ENCODE peak calls at places on chromosomes 7 and 10, in nine cellular contexts. E is activated effector memory CD4-positive, alpha-beta T cell treated with anti-CD3 and anti-CD28 coated beads, Interleukin-2, amount 50 U/mL, for 16 hours; Q is activated naive CD4-positive, alpha-beta T cell; L is T-helper 1 cell; I is stimulated activated CD4-positive, alpha-beta T cell treated with anti-CD3 and anti-CD28 coated beads, TNF-alpha, amount 100 ng/mL, for 4 hours; Y is dermis blood vessel endothelial cell; G is colonic mucosa; V is naive thymus-derived CD8-positive, alpha-beta T cell; M is memory B cell. C is an unnamed sample.

GRCh38 chr10:78211476-78212110 is 177.9 kb downstream of the RPS24 start:
- DNase-seq in E (no peak), Q (no peak), L (no peak), I (no peak), Y (peak; percentile 66), G (no peak), V (no peak), M (no peak), C (peak; percentile 6)

GRCh38 chr7:149741629-149742028 is 31.8 kb downstream of the ZNF467 start:
- DNase-seq in E (no peak), Q (no peak), L (no peak), I (no peak), Y (peak; percentile 13), G (no peak), V (no peak), M (no peak), C (no peak)

GRCh38 chr7:104956753-104957450 is 57.1 kb upstream of the KMT2E start:
- DNase-seq in E (no peak), Q (no peak), L (peak; percentile 82), I (no peak), Y (no peak), G (no peak), V (no peak), M (no peak), C (no peak)

GRCh38 chr7:11185179-11185578 is 211.5 kb downstream of the PHF14 start:
- DNase-seq in E (no peak), Q (no peak), L (no peak), I (no peak), Y (no peak), G (no peak), V (no peak), M (no peak), C (no peak)

GRCh38 chr10:93915603-93916002 is 21.8 kb downstream of the SLC35G1 start:
- DNase-seq in E (no peak), Q (no peak), L (no peak), I (no peak), Y (no peak), G (no peak), V (no peak), M (no peak), C (no peak)

GRCh38 chr10:86968271-86968993 is at the start of gene ADIRF:
- DNase-seq in E (peak; percentile 65), Q (peak; percentile 17), L (no peak), I (no peak), Y (peak; percentile 25), G (peak; percentile 82), V (peak; percentile 36), M (no peak), C (peak; percentile 51)

GRCh38 chr7:129665013-129665401 is 53.5 kb downstream of the NRF1 start:
- DNase-seq in E (no peak), Q (no peak), L (no peak), I (no peak), Y (peak; percentile 76), G (no peak), V (no peak), M (no peak), C (peak; percentile 87)

GRCh38 chr7:23380961-23381360 is 81.8 kb downstream of the MALSU1 start:
- DNase-seq in E (no peak), Q (no peak), L (peak; percentile 17), I (no peak), Y (peak; percentile 40), G (no peak), V (no peak), M (no peak), C (no peak)

GRCh38 chr10:122674781-122675180 is 24.9 kb downstream of the C10orf120 start:
- DNase-seq in E (no peak), Q (no peak), L (no peak), I (no peak), Y (no peak), G (no peak), V (no peak), M (no peak), C (no peak)

GRCh38 chr7:75879771-75880184 is 944 bp downstream of the RHBDD2 start:
- DNase-seq in E (no peak), Q (no peak), L (peak; percentile 74), I (no peak), Y (peak; percentile 31), G (no peak), V (peak; percentile 62), M (no peak), C (no peak)

GRCh38 chr7:105656922-105657521 is 75.7 kb upstream of the EFCAB10 start:
- DNase-seq in E (peak; percentile 87), Q (peak; percentile 43), L (peak; percentile 60), I (peak; percentile 55), Y (peak; percentile 60), G (peak; percentile 79), V (peak; percentile 67), M (peak; percentile 81), C (peak; percentile 19)

GRCh38 chr10:24951201-24952145 is 933 bp downstream of the PRTFDC1 start:
- DNase-seq in E (no peak), Q (no peak), L (peak; percentile 52), I (no peak), Y (peak; percentile 20), G (peak; percentile 73), V (no peak), M (no peak), C (no peak)

GRCh38 chr10:114083040-114083439 is 39.4 kb downstream of the ADRB1 start:
- DNase-seq in E (no peak), Q (no peak), L (peak; percentile 16), I (no peak), Y (no peak), G (no peak), V (peak; percentile 41), M (no peak), C (no peak)

GRCh38 chr10:100624298-100624697 is 88.6 kb downstream of the HIF1AN start:
- DNase-seq in E (no peak), Q (no peak), L (no peak), I (no peak), Y (no peak), G (no peak), V (no peak), M (no peak), C (no peak)

GRCh38 chr10:88661018-88661417 is 3.2 kb upstream of the LIPF start:
- DNase-seq in E (no peak), Q (no peak), L (no peak), I (no peak), Y (peak; percentile 45), G (no peak), V (no peak), M (no peak), C (no peak)

C was measured in HCT116.